ENCODE peak calls at places on chromosomes 5 and 9, in eight cellular contexts. R is AG04450, X is psoas muscle, U is endothelial cell, P is WTC11, N is adrenal gland, M is tibial nerve, Z is suprapubic skin. Y is an unnamed sample.

GRCh38 chr5:1516615-1517601 is 6.9 kb downstream of the LPCAT1 start:
- DNase-seq in R (peak; percentile 65), X (peak; percentile 21), U (no peak), P (peak; percentile 13), N (peak; percentile 49), M (peak; percentile 11), Z (peak; percentile 57), Y (peak; percentile 34)

GRCh38 chr5:139052975-139053374 is 145.2 kb downstream of the SIL1 start:
- DNase-seq in R (no peak), X (no peak), U (no peak), P (no peak), N (no peak), M (no peak), Z (no peak), Y (no peak)

GRCh38 chr9:90012825-90013425 is 408.1 kb downstream of the GADD45G start:
- DNase-seq in R (no peak), X (no peak), U (no peak), P (no peak), N (no peak), M (no peak), Z (no peak), Y (no peak)

GRCh38 chr9:18324928-18325327 is 149.0 kb upstream of the ADAMTSL1 start:
- DNase-seq in R (no peak), X (no peak), U (no peak), P (no peak), N (no peak), M (no peak), Z (no peak), Y (no peak)

GRCh38 chr5:72608297-72608696 is 101.1 kb upstream of the ZNF366 start:
- DNase-seq in R (peak; percentile 37), X (no peak), U (no peak), P (no peak), N (peak; percentile 66), M (no peak), Z (no peak), Y (no peak)

GRCh38 chr5:120446068-120446492 is 18.0 kb upstream of the PRR16 start:
- DNase-seq in R (peak; percentile 79), X (no peak), U (no peak), P (no peak), N (no peak), M (no peak), Z (no peak), Y (no peak)

GRCh38 chr5:89572696-89573095 is 689.7 kb upstream of the MEF2C start:
- DNase-seq in R (peak; percentile 77), X (no peak), U (no peak), P (no peak), N (no peak), M (no peak), Z (no peak), Y (no peak)

GRCh38 chr9:16363073-16363781 is 507.2 kb downstream of the BNC2 start:
- DNase-seq in R (no peak), X (no peak), U (no peak), P (no peak), N (no peak), M (no peak), Z (no peak), Y (no peak)

GRCh38 chr9:134966697-134967546 is 49.2 kb upstream of the FCN1 start:
- DNase-seq in R (no peak), X (peak; percentile 39), U (no peak), P (no peak), N (no peak), M (no peak), Z (peak; percentile 37), Y (peak; percentile 23)

GRCh38 chr9:117744856-117745389 is 40.7 kb downstream of the TLR4 start:
- DNase-seq in R (no peak), X (peak; percentile 54), U (peak; percentile 5), P (peak; percentile 36), N (no peak), M (peak; percentile 12), Z (no peak), Y (no peak)

DNA sequence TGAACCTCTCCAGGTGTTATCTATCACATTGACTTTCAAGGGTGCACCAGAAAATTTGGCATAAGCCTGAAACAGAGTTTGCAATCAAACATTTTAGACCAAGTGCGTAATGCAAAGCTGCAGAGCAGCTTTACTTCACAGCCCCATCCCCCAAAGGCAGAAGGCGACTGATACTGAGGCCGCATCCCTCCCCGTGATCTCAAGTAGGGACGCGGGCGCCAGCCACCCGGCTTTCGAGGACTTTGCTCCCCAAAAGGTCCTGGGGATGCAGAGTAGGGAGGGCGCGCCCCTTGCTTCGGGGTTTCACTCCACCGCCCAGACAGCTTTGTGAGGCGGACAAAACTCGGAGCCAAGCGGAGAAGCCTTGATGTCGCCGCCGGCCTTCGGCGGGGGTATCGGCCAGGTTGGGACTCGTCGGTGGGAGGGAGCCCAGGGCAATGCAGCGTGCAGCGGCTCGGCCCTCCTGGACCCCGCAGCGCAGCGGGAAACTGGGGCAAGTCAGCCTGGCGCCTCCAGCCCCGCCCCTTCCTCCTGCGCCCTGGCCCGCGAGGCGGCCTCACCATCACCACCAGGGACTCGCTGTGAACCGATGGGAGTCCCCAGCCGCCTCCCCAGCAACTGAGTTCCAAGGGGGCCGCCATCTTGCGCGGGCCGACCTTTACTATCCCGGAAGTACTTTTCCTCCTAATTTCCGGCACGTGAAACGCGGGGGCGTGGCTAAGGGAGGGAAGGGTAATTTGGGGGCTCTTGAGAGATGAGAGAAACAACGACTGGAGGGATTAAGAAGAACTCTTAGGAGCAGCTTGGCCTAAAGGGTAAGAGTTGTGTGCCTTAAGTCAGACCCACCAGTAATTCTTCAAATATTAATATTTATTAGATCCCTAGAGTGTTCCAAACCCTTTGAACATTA is at the start of gene MTX3:
- DNase-seq in R (peak; percentile 41), X (peak; percentile 93), U (peak; percentile 76), P (peak; percentile 91), N (peak; percentile 90), M (peak; percentile 74), Z (peak; percentile 89), Y (peak; percentile 77)
- TF ChIP-seq CTCF in R (no peak), X (no peak), U (no peak), P (no peak), N (peak; percentile 10), M (no peak), Z (no peak), Y (no peak)

GRCh38 chr5:127028822-127029457 is 1.4 kb downstream of the MARCHF3 start:
- DNase-seq in R (no peak), X (no peak), U (peak; percentile 6), P (no peak), N (peak; percentile 74), M (no peak), Z (no peak), Y (no peak)

GRCh38 chr5:127029513-127030258 is 672 bp downstream of the MARCHF3 start:
- DNase-seq in R (no peak), X (peak; percentile 70), U (peak; percentile 64), P (peak; percentile 67), N (peak; percentile 88), M (peak; percentile 18), Z (peak; percentile 73), Y (peak; percentile 52)

GRCh38 chr5:127031147-127031862 is 947 bp upstream of the MARCHF3 start:
- DNase-seq in R (no peak), X (peak; percentile 65), U (no peak), P (peak; percentile 28), N (peak; percentile 55), M (no peak), Z (no peak), Y (no peak)

GRCh38 chr5:127031863-127032232 is 1.5 kb upstream of the MARCHF3 start:
- DNase-seq in R (no peak), X (no peak), U (no peak), P (no peak), N (no peak), M (no peak), Z (no peak), Y (no peak)

DNA sequence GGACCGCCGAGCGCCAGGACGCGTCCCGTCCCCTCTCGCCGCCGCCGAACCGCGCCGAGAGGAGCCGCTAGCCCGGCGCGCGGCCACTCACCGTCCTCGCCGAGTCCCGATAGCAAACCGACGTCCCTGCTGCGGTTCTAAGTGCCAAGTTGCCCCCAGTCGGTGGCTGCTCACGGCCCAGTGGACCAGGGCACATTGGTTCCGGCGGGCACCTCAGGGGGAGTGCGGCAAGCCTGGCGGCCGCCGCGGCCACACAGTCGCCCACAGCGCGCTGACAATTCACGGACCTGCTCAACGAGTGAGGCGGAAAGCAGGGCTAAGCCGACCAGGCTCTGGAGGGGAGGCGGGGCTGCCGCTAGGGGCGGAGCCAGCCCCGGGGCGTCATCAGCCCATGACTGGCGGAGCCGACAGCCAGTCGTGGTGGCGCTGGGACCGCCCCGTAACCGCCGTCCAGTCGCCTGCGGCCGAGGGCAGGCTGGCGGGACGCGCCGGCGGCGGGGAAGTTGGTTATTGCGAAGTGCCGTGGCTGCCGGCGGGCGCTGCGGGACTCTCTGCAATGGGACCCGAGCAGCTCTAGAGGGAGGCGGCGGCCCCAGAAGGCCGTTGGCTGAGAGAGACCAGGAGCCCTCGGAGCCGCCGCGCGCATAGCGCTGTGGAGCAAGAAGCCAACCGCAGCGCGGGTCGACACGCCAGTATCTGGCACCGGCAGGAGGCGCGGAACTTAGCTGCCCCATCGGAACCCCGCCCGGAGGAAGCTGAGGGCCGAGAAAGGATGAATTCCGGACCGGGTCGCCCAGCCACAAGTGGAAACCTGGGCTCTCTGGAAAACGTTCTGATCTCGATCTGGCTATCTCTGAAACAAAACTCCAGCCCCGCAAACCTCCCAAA is at the start of gene MARCHF3:
- DNase-seq in R (peak; percentile 84), X (peak; percentile 98), U (peak; percentile 97), P (peak; percentile 97), N (peak; percentile 98), M (peak; percentile 87), Z (peak; percentile 96), Y (peak; percentile 97)
- TF ChIP-seq CTCF in R (peak; percentile 40), X (peak; percentile 30), U (no peak), P (no peak), N (peak; percentile 35), M (no peak), Z (peak; percentile 17), Y (peak; percentile 33)

DNA sequence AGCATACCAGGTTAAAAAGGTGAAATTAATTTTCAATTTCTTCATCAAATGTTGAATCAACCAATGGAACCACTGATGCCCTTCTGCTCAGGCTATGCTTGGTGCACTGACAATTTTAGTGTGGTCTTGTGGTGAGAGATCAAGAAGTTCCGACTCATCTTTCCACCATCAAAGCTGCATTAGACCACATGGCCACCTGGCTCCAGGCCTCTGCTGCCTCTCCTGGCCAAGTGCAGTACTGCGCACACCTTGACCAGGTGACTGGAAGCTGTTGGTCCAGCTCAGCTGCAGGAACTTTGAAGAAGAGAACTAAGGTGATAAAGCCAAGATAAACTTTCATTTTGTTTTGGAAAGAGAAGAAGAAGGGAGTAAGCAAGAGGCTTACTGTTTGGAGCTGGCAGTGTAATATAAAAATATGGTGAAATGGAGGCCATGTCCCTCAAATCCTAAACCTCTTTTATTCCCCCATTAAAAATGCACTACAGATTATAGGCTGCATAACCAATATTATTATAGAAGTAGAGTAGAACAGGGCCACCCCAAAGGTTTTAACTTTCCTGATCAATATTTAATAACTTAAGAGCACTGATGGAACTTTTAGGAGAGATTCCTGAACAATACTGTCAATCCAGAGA is 315.5 kb upstream of the C9orf72 start:
- DNase-seq in R (no peak), X (no peak), U (peak; percentile 11), P (peak; percentile 82), N (no peak), M (no peak), Z (no peak), Y (peak; percentile 50)
- TF ChIP-seq CTCF in R (peak; percentile 61), X (peak; percentile 34), U (peak; percentile 85), P (peak; percentile 92), N (peak; percentile 30), M (no peak), Z (peak; percentile 60), Y (peak; percentile 52)

DNA sequence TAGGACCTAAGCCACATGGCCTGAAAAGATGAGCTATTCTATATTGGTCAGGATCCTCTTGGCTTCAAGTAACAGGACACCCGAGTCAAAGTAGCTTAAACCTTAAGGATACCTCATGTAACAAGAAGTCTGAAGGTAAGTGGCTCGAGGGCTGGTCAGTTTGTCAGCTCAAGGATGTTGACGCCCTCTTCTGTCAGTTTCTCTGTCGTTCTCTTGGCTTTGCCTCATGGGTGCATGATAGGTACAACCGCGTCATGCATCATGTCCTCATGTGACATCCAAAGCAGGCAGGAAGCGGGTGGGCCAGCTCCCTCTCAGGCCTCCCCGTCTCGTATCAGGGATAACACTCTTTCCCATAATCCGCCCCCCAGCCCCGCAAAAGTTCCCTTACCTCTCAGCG is 22.1 kb upstream of the TCERG1 start:
- DNase-seq in R (no peak), X (no peak), U (no peak), P (no peak), N (no peak), M (no peak), Z (no peak), Y (no peak)
- TF ChIP-seq CTCF in R (no peak), X (no peak), U (no peak), P (no peak), N (no peak), M (no peak), Z (no peak), Y (no peak)